ENCODE peak calls at places on chromosomes 4 and X, in nine cellular contexts. R is ELF-1; V is esophagus squamous epithelium; T is T-cell; P is heart left ventricle; W is naive thymus-derived CD8-positive, alpha-beta T cell; J is epithelial cell of proximal tubule; Y is NCI-H774; N is ureter. G is an unnamed sample.

GRCh38 chr4:76216521-76216920 is 2.9 kb upstream of the SCARB2 start:
- DNase-seq in R (no peak), V (no peak), T (no peak), P (no peak), W (no peak), J (no peak), Y (no peak), N (no peak), G (no peak)

GRCh38 chr4:26896636-26897035 is 36.0 kb downstream of the STIM2 start:
- DNase-seq in R (no peak), V (no peak), T (no peak), P (no peak), W (no peak), J (no peak), Y (no peak), N (no peak), G (no peak)

GRCh38 chr4:6688879-6689505 is 4.7 kb upstream of the S100P start:
- DNase-seq in R (peak; percentile 98), V (no peak), T (peak; percentile 55), P (peak; percentile 71), W (peak; percentile 59), J (no peak), Y (no peak), N (peak; percentile 88), G (no peak)

GRCh38 chr4:172998527-172999469 is 169.8 kb upstream of the GALNT7 start:
- DNase-seq in R (no peak), V (no peak), T (no peak), P (no peak), W (no peak), J (peak; percentile 75), Y (no peak), N (no peak), G (no peak)

GRCh38 chr4:127580300-127580699 is 52.5 kb upstream of the INTU start:
- DNase-seq in R (no peak), V (no peak), T (no peak), P (no peak), W (no peak), J (no peak), Y (no peak), N (no peak), G (no peak)

GRCh38 chr4:2741626-2742025 is 14.5 kb downstream of the TNIP2 start:
- DNase-seq in R (no peak), V (no peak), T (no peak), P (no peak), W (no peak), J (no peak), Y (no peak), N (no peak), G (no peak)

GRCh38 chr4:89110541-89110985 is 770 bp upstream of the TIGD2 start:
- DNase-seq in R (peak; percentile 49), V (no peak), T (no peak), P (no peak), W (no peak), J (no peak), Y (no peak), N (no peak), G (no peak)

GRCh38 chrX:12367254-12367653 is 229.0 kb downstream of the FRMPD4 start:
- DNase-seq in R (no peak), V (no peak), T (no peak), P (no peak), W (no peak), J (no peak), Y (no peak), N (no peak), G (no peak)

GRCh38 chr4:183722738-183723560 is 63.9 kb downstream of the TRAPPC11 start:
- DNase-seq in R (peak; percentile 77), V (no peak), T (peak; percentile 20), P (peak; percentile 86), W (peak; percentile 42), J (no peak), Y (peak; percentile 92), N (peak; percentile 59), G (peak; percentile 74)

GRCh38 chr4:32135642-32136041 is 1415.5 kb downstream of the PCDH7 start:
- DNase-seq in R (no peak), V (no peak), T (no peak), P (no peak), W (no peak), J (no peak), Y (no peak), N (no peak), G (no peak)

GRCh38 chrX:100643943-100644587 is at the start of gene SRPX2:
- DNase-seq in R (peak; percentile 39), V (no peak), T (no peak), P (no peak), W (no peak), J (peak; percentile 57), Y (no peak), N (peak; percentile 58), G (peak; percentile 85)

GRCh38 chr4:7282094-7282370 is 89.7 kb downstream of the SORCS2 start:
- DNase-seq in R (peak; percentile 43), V (no peak), T (no peak), P (peak; percentile 6), W (no peak), J (no peak), Y (no peak), N (no peak), G (no peak)

GRCh38 chrX:56978172-56978571 is 17.2 kb downstream of the SPIN3 start:
- DNase-seq in R (peak; percentile 70), V (no peak), T (peak; percentile 13), P (no peak), W (peak; percentile 66), J (no peak), Y (peak; percentile 32), N (peak; percentile 62), G (no peak)

GRCh38 chr4:56286763-56287162 is 100.5 kb downstream of the AASDH start:
- DNase-seq in R (no peak), V (no peak), T (no peak), P (no peak), W (no peak), J (no peak), Y (no peak), N (no peak), G (no peak)

GRCh38 chrX:24259544-24260240 is 54.2 kb downstream of the SUPT20HL2 start:
- DNase-seq in R (peak; percentile 42), V (no peak), T (no peak), P (no peak), W (peak; percentile 5), J (no peak), Y (peak; percentile 8), N (peak; percentile 53), G (peak; percentile 74)

GRCh38 chr4:127616898-127617297 is 15.9 kb upstream of the INTU start:
- DNase-seq in R (no peak), V (no peak), T (no peak), P (no peak), W (no peak), J (no peak), Y (no peak), N (no peak), G (no peak)

GRCh38 chr4:1578968-1579833 is 104.9 kb downstream of the FAM53A start:
- DNase-seq in R (peak; percentile 66), V (peak; percentile 31), T (peak; percentile 65), P (peak; percentile 87), W (peak; percentile 75), J (no peak), Y (no peak), N (peak; percentile 83), G (peak; percentile 92)

GRCh38 chr4:88672987-88673386 is 24.6 kb downstream of the NAP1L5 start:
- DNase-seq in R (peak; percentile 40), V (no peak), T (no peak), P (no peak), W (peak; percentile 34), J (no peak), Y (no peak), N (no peak), G (no peak)

GRCh38 chrX:25968920-25969319 is 169.2 kb upstream of the MAGEB18 start:
- DNase-seq in R (peak; percentile 86), V (no peak), T (no peak), P (no peak), W (no peak), J (no peak), Y (peak; percentile 24), N (no peak), G (no peak)

GRCh38 chr4:1021386-1022050 is 10.1 kb downstream of the FGFRL1 start:
- DNase-seq in R (no peak), V (no peak), T (no peak), P (no peak), W (no peak), J (no peak), Y (no peak), N (no peak), G (no peak)

GRCh38 chrX:44785652-44786051 is 58.2 kb upstream of the DUSP21 start:
- DNase-seq in R (no peak), V (no peak), T (no peak), P (no peak), W (no peak), J (peak; percentile 61), Y (no peak), N (no peak), G (no peak)